ENCODE peak calls at places on chromosomes 12 and 14, in seven cellular contexts. E, D, U, K, F, B and X are unnamed samples.

GRCh38 chr12:56631790-56632700 is 1.9 kb upstream of the BAZ2A start:
- DNase-seq in B (no peak), K (no peak), U (peak), D (peak), F (peak), E (no peak), X (peak)

GRCh38 chr14:64860039-64860438 is 19.7 kb downstream of the SPTB start:
- DNase-seq in K (no peak), E (no peak), D (no peak), B (no peak), F (no peak), U (no peak), X (no peak)

GRCh38 chr12:41011939-41012338 is 176.2 kb upstream of the PDZRN4 start:
- DNase-seq in E (no peak), F (peak), U (no peak), K (no peak), B (no peak), D (peak), X (no peak)

GRCh38 chr14:50714452-50715073 is 46.5 kb upstream of the SAV1 start:
- DNase-seq in U (peak), F (peak), D (peak), K (no peak), B (no peak), E (no peak), X (no peak)

GRCh38 chr12:90163975-90164374 is 455.3 kb upstream of the ATP2B1 start:
- DNase-seq in K (no peak), F (no peak), D (no peak), B (no peak), U (no peak), E (no peak), X (no peak)

GRCh38 chr12:67754933-67755697 is 106.6 kb downstream of the DYRK2 start:
- DNase-seq in K (no peak), B (no peak), F (no peak), D (no peak), E (no peak), U (no peak), X (no peak)

GRCh38 chr12:38588618-38589309 is 272.2 kb downstream of the ALG10B start:
- DNase-seq in B (no peak), E (no peak), K (no peak), U (no peak), F (no peak), D (no peak), X (no peak)

GRCh38 chr12:113766133-113766879 is 199.8 kb downstream of the RBM19 start:
- DNase-seq in E (no peak), D (no peak), U (peak), F (peak), K (no peak), B (no peak), X (no peak)

GRCh38 chr12:27501956-27502562 is 21.9 kb upstream of the PPFIBP1 start:
- DNase-seq in U (no peak), B (no peak), K (no peak), F (no peak), E (no peak), D (no peak), X (no peak)

GRCh38 chr12:52167578-52167977 is 24.2 kb downstream of the KRT80 start:
- DNase-seq in K (no peak), U (no peak), F (no peak), D (no peak), E (no peak), B (no peak), X (no peak)
- TF ChIP-seq TAF1 in K (no peak), U (no peak), F (no peak), D (no peak), E (no peak), B (no peak), X (no peak)

GRCh38 chr14:71933026-71933587 is 878 bp downstream of the RGS6 start:
- DNase-seq in U (no peak), K (no peak), E (no peak), B (no peak), F (no peak), D (no peak), X (no peak)

GRCh38 chr14:71931492-71932228 is 569 bp upstream of the RGS6 start:
- DNase-seq in F (no peak), B (no peak), K (no peak), E (no peak), U (peak), D (no peak), X (no peak)

DNA sequence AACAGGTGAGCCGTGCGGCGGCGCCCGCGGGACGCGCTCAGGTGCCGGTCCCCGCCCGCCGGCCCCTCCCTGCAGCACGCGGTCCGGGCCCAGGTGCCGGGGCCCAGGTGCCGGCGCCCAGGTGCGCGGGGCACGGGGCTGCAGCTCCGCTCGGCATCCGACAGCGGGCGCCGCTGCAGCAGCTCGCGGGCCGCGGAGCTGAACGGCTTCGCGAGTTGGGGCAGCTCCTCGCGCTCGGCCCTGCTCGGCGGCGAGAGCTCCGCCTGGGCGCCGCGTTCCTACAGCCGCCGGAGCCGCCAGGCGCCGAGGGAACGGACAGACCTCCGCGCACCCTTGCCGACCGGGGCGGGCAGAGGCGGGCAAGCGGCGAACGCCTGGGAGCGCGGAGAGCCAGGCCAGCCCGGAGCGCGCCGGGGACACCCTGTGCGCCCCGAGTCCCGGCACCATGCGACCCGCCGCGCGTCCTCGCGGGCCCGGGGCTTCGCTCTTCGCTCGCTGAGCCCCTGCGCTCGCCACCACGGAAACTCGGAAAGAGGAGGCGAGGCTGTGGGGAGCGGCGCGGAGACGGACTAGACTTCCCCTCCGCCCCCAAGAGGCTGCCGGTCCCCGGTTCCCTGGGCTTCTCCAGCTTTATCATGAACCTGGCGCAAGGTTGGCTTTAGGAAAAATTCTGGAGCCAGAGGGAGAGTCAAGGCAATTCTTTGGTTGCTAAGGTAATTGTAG is at the start of gene RGS6:
- DNase-seq in U (peak), E (peak), F (peak), K (no peak), B (peak), D (no peak), X (peak)
- TF ChIP-seq TAF1 in U (no peak), E (no peak), F (no peak), K (no peak), B (peak), D (no peak), X (no peak)

DNA sequence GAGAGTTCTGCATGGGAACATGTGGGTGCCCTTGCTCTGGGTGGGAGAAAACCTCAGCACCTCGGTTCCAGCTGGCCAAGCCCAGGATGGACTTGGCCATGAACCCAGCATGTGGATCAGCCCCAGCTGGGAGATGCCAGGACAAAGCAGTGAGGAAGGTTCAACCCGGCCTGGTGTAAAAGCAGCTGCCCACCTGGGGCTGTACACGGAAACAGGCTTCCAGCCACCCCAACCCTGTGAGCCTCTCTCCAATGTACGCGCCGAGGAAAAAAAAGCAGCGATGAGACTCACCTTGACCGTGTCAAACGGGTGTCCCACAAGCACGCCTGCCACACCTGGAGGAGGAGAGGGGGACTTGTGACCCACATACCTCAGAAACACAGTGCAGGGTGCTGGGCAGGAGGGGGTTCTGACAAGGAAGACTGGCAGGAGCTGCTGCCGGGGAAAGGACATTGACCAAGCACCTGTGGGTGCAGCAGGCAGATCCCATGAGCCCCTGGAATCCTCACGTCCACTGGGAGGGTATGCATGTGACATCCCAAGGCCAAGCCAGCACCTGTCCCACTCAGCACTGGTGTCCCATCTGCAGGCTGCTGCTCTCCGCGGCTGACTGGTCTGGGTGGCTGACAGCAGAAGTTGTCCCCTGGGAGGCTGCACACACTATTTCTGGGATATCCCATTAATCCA is 7.5 kb downstream of the SLC25A29 start:
- DNase-seq in F (no peak), E (no peak), U (no peak), K (no peak), B (no peak), D (no peak), X (no peak)
- TF ChIP-seq TAF1 in F (no peak), E (no peak), U (no peak), K (no peak), B (no peak), D (no peak), X (no peak)

GRCh38 chr14:61048640-61049039 is 67.6 kb downstream of the SLC38A6 start:
- DNase-seq in B (no peak), E (no peak), D (no peak), F (no peak), U (no peak), K (no peak), X (no peak)

GRCh38 chr14:61051046-61051445 is 70.0 kb downstream of the SLC38A6 start:
- DNase-seq in B (no peak), F (no peak), D (peak), K (no peak), U (no peak), E (no peak), X (no peak)
- TF ChIP-seq TAF1 in B (no peak), F (no peak), D (no peak), K (no peak), U (no peak), E (no peak), X (no peak)

DNA sequence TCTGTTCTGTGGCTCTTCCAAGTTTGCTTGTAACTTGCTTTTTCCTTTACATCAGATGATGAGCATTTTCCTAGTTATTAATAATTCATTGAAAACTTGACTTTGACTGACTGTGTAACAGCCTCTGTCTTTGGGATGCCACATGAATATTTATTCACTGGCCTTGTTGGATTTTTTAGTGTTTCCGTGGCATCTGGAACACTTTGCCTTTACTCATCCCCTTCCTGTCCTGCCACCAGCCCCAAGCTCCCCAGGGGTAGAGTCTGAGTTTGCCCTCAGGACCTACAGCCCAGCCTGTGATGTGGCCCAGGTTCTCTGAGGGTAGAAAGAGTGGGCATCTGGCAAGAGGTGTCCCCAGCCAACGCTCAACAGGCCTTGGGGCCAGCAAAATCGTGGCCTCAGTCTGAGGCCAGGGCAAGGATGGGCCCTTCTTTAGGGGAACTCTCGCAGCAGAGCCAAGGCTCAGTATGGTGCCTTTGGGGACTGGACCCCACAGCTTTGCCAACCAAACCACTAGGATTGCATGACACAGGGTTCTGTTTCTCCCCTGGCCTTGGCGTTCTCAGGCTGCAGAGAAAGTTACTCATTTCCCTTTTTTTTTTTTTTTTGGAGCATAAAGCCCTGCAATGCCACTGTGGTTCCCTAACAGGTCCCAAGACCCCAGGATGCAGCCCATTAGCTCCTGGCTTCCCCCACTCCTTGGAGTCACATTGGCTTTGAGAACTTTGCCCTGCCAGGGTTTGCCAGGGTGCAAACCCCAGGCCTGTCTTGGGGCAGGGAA is 100.7 kb downstream of the LGMN start:
- DNase-seq in K (no peak), F (no peak), U (no peak), D (no peak), B (no peak), E (no peak), X (no peak)
- TF ChIP-seq TAF1 in K (no peak), F (no peak), U (no peak), D (no peak), B (no peak), E (no peak), X (no peak)

DNA sequence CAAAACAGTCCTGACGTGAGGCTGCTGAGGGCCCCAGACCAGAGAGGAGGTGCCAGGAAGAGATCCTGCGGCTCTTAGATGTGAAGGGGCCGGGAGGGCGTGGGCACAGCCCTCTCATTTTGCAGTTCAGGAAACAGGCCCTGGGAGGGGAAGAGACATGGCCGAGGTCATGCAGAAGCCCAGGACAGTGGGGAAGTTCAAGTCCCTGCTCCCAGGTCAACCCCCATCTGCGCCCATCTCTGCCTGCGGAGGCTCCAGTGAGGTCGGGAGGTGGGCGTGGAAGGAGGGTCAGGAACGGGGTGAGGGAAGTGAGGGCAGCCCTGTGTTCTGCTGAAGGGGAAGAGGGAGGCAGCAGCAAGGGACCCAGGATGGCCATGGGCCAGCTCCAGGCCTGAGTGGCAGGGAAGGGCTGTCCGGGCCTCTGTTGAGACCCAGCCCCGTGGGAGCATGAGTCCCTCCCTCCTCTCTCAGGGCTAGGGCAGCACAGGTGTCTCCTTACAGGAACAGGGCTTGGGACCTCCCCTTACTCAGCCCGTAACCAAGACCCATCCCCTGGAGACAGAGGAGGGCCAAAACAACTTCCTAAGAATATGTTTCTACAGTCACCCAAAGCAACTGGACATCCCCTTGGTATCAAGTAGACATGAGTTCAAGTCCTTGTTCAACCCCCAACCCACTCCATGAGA is 90.8 kb downstream of the LGMN start:
- DNase-seq in F (no peak), U (no peak), E (no peak), K (no peak), B (no peak), D (no peak), X (no peak)
- TF ChIP-seq TAF1 in F (no peak), U (no peak), E (no peak), K (no peak), B (no peak), D (no peak), X (no peak)

DNA sequence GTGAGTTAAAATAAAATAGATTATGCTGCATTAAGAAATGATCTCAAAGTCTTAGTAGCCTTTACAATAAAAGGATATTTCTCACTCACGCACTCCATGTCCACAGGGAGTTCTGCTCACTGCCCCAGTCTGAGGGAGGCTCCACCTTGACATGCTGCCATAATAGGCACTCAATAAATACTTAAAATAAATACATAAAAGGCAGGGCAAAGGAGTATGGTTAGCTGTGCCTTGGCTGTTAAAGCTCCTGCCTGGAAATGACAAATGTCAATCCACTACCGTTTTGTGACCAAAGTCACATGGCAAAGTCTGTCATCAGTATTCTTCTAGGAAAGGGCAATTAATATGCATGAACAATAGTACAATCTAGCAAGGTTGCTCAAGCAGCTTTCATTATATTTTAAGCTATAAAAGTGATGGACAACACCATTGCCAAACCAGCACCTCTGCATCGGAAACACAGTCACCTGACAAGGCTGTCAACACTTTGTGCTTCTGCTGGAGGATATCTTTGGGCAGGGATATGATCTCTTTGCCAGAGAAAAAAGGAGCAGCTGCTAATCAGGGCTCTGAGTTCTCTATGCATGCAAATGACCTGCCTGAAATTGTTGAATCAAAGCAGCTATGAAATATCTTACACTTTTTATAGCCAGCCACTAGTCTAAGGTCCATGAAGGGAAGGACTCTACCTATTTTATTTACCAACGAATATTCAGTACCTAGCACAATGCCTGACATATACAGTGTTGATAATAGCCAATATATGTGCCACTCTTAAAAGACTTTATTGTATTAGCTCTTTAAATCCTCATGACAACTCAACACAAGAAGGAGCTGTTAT is 90.1 kb downstream of the PTPRR start:
- DNase-seq in U (no peak), F (no peak), B (no peak), D (no peak), K (no peak), E (no peak), X (no peak)
- TF ChIP-seq TAF1 in U (no peak), F (no peak), B (no peak), D (no peak), K (no peak), E (no peak), X (no peak)

DNA sequence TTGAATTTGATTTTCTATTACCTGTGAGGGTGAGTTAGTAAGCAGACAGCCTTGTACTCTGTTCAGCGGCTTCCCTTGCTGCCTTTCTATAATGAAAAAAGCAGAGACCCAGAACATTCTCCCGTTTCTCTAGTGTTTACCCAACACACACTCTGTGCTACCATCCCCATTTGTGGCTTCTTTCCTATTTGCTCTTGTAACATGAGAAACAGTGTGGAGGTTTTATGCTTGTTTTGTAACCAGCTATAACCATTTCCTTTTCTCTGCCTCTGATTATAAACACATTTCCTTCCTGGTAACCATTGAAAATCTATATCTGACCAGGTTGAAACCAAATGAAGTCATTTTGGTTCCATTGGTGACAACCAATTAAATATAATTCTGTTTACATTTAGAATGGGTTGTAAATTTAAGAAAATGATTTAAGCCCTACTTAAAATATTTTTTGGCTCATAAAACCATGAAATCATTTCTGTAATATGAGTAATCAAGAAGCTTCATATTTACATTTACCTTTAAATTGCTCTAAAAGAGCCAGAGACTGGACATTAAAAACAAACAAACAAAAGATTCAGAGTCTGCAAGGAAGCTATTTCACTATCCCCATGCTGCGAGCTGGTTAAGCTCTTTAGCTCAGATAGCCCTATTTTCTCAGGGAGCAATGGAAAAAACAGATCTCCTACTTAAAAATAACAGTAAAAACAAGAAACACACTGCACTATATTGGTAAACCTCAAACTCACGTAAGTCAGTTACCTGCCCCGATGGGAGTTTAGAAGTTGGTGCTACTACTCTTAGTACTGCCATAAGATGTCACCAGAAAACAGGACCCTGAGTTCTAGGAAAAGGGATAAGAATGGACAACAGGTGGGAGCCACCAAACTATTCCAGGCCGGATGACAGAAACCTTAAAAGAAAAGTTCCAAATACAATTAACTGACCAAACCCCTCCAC is 206.5 kb upstream of the EEA1 start:
- DNase-seq in K (no peak), B (no peak), U (no peak), F (peak), E (no peak), D (no peak), X (no peak)
- TF ChIP-seq TAF1 in K (no peak), B (no peak), U (no peak), F (no peak), E (no peak), D (no peak), X (no peak)

DNA sequence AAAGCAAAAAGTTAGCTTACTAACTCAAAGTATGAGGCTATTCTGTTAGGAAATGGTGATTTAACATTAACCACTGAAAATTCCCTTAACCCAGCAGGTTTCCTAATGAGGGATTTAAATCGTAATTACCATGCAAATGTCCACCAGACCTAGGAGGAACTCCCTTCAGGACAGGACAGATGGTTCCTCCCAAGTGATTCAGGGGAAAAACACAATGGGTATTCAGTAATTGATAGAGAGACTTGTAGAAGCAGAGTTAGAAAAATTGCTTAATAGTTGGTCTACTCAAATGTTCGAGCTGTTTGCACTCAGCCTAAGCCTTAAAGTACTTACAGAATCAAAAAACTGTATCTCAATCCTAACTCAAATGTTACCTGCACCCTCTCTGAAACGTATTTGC is 21.6 kb downstream of the RERGL start:
- DNase-seq in E (no peak), K (no peak), U (no peak), F (no peak), B (no peak), D (no peak), X (no peak)
- TF ChIP-seq TAF1 in E (no peak), K (no peak), U (no peak), F (no peak), B (no peak), D (no peak), X (no peak)

GRCh38 chr14:51828017-51828797 is 32.2 kb upstream of the GNG2 start:
- DNase-seq in U (no peak), D (no peak), B (no peak), E (no peak), F (no peak), K (peak), X (no peak)
- TF ChIP-seq TAF1 in U (no peak), D (no peak), B (no peak), E (no peak), F (no peak), K (no peak), X (no peak)